ENCODE peak calls at places on chromosomes 12 and 14, in ten cellular contexts. X is cardiac muscle cell; V is small intestine; H is right lobe of liver; M is right atrium auricular region; U is kidney; S is Peyer's patch; T is effector memory CD4-positive, alpha-beta T cell; C is GM12878; P is psoas muscle. L is an unnamed sample.

GRCh38 chr12:76029982-76030377 is 1.6 kb downstream of the PHLDA1 start:
- DNase-seq in H (peak; percentile 29), S (no peak), X (peak; percentile 20), U (no peak), P (peak; percentile 19), C (no peak), M (no peak), T (no peak), V (no peak), L (no peak)

GRCh38 chr12:45745861-45746277 is 16.4 kb downstream of the ARID2 start:
- DNase-seq in T (no peak), U (no peak), P (no peak), V (peak; percentile 13), X (no peak), C (no peak), M (no peak), S (no peak), H (no peak), L (no peak)

GRCh38 chr12:48334807-48335206 is 15.9 kb downstream of the ZNF641 start:
- DNase-seq in X (no peak), S (no peak), U (no peak), C (no peak), H (no peak), V (no peak), T (no peak), M (no peak), P (no peak), L (no peak)

GRCh38 chr12:109687250-109687649 is 26.4 kb upstream of the FAM222A start:
- DNase-seq in X (no peak), U (peak; percentile 45), S (no peak), P (no peak), M (no peak), V (peak; percentile 82), C (no peak), H (no peak), T (no peak), L (no peak)

GRCh38 chr12:68240079-68240478 is 13.3 kb downstream of the IL22 start:
- DNase-seq in U (no peak), C (no peak), S (no peak), T (no peak), H (no peak), V (peak; percentile 76), P (no peak), M (no peak), X (no peak), L (peak; percentile 52)

GRCh38 chr12:100170313-100170858 is 27.7 kb upstream of the BLTP3B start:
- DNase-seq in H (no peak), P (no peak), C (no peak), U (no peak), V (no peak), S (no peak), M (no peak), T (no peak), X (no peak), L (no peak)

GRCh38 chr14:94713115-94713514 is 56.8 kb downstream of the GSC start:
- DNase-seq in C (no peak), X (peak; percentile 76), U (no peak), M (no peak), T (no peak), P (no peak), S (no peak), V (no peak), H (no peak), L (no peak)

GRCh38 chr14:49218436-49219092 is 367.6 kb downstream of the RPS29 start:
- DNase-seq in U (no peak), T (no peak), X (no peak), S (no peak), V (no peak), C (no peak), P (no peak), M (no peak), H (no peak), L (peak; percentile 17)

GRCh38 chr14:100828448-100828834 is 2.5 kb downstream of the MEG3 start:
- DNase-seq in S (no peak), U (peak; percentile 23), T (no peak), H (no peak), C (no peak), M (no peak), V (no peak), X (no peak), P (no peak), L (no peak)

GRCh38 chr14:54818201-54819133 is 84.2 kb downstream of the GCH1 start:
- DNase-seq in X (no peak), V (peak; percentile 91), H (no peak), T (no peak), S (peak; percentile 64), U (no peak), M (no peak), C (no peak), P (no peak), L (peak; percentile 80)

GRCh38 chr12:31325524-31325875 is 450 bp downstream of the SINHCAF start:
- DNase-seq in P (no peak), T (no peak), U (peak; percentile 81), M (no peak), V (no peak), S (no peak), H (no peak), C (no peak), X (no peak), L (no peak)

GRCh38 chr14:52640137-52640536 is 55.2 kb downstream of the ERO1A start:
- DNase-seq in V (no peak), H (no peak), S (no peak), X (no peak), C (no peak), P (no peak), T (no peak), U (no peak), M (no peak), L (no peak)

GRCh38 chr14:50871223-50871622 is 630 bp upstream of the ABHD12B start:
- DNase-seq in S (no peak), T (no peak), U (no peak), H (no peak), M (no peak), P (no peak), C (no peak), X (no peak), V (peak; percentile 70), L (no peak)

GRCh38 chr14:50874842-50875241 is 3.0 kb downstream of the ABHD12B start:
- DNase-seq in C (no peak), P (no peak), S (no peak), T (no peak), H (no peak), U (no peak), M (no peak), X (no peak), V (no peak), L (no peak)

GRCh38 chr14:50875359-50876090 is 3.7 kb downstream of the ABHD12B start:
- DNase-seq in P (no peak), V (no peak), H (no peak), X (no peak), C (peak; percentile 78), S (no peak), T (peak; percentile 12), U (no peak), M (no peak), L (no peak)

GRCh38 chr14:50871914-50872732 is at the start of gene ABHD12B:
- DNase-seq in H (no peak), P (peak; percentile 21), S (no peak), V (no peak), U (no peak), X (peak; percentile 31), M (no peak), C (no peak), T (no peak), L (no peak)
- H3K4me3 ChIP-seq in H (no peak within 1 kb of the TSS), P (peak within 1 kb of the TSS; percentile 48), S (no peak within 1 kb of the TSS), V (no peak within 1 kb of the TSS), U (no peak within 1 kb of the TSS), X (peak within 1 kb of the TSS; percentile 4), M (no peak within 1 kb of the TSS), C (no peak within 1 kb of the TSS), T (no peak within 1 kb of the TSS), L (peak within 1 kb of the TSS; percentile 20)

DNA sequence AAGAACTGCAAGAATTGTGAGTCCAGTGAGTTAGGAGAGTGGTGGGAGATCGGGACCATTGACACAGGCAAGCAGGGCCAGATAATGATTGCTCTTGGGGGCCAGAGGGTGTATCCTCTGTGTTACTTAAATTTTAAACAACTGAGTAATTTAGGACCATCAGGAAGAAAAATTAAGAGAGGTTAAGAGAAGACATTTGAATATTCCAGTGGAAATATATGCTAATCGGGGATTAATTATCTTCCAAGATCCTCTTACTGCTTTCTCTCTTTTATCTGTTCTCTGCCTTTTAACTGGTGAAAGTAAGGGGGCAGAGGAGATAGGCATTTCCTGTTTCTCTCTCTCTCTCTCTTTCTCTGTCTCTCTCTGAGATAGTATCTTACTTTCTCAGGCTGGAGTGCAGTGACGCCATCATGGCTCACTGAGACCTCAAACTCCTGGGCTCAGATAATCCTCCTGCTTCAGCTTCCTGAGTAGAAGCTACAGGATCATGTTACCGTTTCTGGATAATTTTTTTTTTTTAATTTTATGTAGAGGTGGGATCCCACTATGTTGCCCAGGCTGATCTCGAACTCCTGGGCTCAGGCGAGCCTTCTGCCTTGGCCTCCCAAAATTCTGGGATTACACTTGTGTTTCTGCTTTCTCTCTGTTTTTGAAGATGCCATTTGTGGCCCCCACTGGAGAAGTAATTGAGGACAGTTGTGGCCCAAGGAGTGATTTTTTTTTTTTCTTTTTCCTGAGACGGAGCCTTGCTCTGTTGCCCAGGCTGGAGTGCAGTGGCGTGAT is 85.1 kb downstream of the DIP2B start:
- DNase-seq in H (no peak), S (no peak), U (no peak), V (no peak), M (no peak), T (no peak), C (no peak), X (no peak), P (no peak), L (peak; percentile 69)
- H3K4me3 ChIP-seq in H (no peak overlapping the region), S (no peak overlapping the region), U (no peak overlapping the region), V (no peak overlapping the region), M (no peak overlapping the region), T (no peak overlapping the region), C (no peak overlapping the region), X (no peak overlapping the region), P (no peak overlapping the region), L (no peak overlapping the region)

DNA sequence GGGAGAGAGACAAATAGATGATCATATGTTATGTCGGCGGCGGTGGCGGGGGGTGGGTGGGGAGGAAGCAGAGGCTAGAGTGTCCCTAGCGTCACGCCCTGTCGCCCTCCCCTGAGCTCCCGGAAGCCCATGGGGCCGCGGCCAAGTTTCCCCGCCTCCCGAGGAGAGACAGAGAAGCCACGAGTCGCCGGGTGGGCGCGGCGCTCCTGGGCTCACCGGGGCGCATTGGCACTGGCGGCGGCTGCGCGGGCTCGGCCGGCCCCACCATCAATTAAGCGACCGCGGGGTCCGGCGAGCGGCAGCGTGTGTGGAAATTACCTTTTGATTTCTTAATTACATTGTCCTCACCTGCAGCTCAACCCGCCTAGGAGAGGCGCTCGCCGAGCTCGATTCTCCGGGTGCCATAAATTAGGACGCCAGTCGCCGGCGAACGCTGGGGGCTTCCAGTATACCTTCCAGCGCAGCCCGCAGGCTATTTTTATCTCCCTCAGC is 119.9 kb upstream of the LHX5 start:
- DNase-seq in H (peak; percentile 23), P (no peak), T (no peak), X (peak; percentile 56), C (no peak), S (no peak), U (no peak), M (no peak), V (no peak), L (no peak)
- H3K4me3 ChIP-seq in H (no peak overlapping the region), P (no peak overlapping the region), T (no peak overlapping the region), X (peak overlapping the region; percentile 17), C (no peak overlapping the region), S (no peak overlapping the region), U (no peak overlapping the region), M (no peak overlapping the region), V (no peak overlapping the region), L (no peak overlapping the region)

DNA sequence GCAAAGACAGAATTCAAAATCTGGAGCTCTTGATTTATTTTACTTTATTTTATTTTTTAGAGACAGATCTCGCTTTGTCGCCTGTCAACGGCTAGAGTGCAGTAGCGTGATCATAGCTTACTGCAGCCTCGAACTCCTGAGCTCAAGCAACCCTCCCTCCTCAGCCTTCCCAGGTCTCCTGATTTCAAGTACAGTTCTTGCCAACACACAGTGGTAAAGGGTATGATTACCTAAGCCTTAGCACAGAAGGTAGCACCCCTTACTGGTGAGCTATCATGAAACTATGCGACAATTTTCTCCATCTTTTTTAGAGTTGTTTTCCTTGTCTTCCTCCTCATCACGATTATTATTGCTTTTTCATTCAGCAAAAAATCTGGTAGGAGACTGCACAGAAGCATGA is 94.3 kb upstream of the ETV6 start:
- DNase-seq in V (no peak), U (no peak), S (no peak), H (no peak), M (no peak), X (no peak), P (no peak), T (no peak), C (no peak), L (no peak)
- H3K4me3 ChIP-seq in V (no peak overlapping the region), U (no peak overlapping the region), S (no peak overlapping the region), H (no peak overlapping the region), M (no peak overlapping the region), X (no peak overlapping the region), P (no peak overlapping the region), T (no peak overlapping the region), C (peak overlapping the region; percentile 15), L (no peak overlapping the region)

L was measured in retinal pigment epithelial cell.